ENCODE peak calls at places on chromosomes 6 and 20, in eight cellular contexts. M is upper lobe of left lung, B is WERI-Rb-1, V is AG04450, Z is tibial nerve, F is heart right ventricle, N is fibroblast of lung, L is hepatocyte. I is an unnamed sample.
A peak's percentile ranks its signal among the peaks of the same experiment; 100 is the strongest.

GRCh38 chr6:867378-867777 is 174.4 kb upstream of the EXOC2 start:
- DNase-seq in V (no peak), M (no peak), N (no peak), F (no peak), L (no peak), Z (no peak), B (no peak), I (no peak)

GRCh38 chr6:47153066-47153755 is 111.1 kb upstream of the ADGRF1 start:
- DNase-seq in Z (no peak), F (no peak), L (no peak), B (no peak), N (no peak), M (no peak), V (no peak), I (no peak)

GRCh38 chr20:51022803-51023616 is at the start of gene KCNG1:
- DNase-seq in F (peak; percentile 45), Z (no peak), L (peak; percentile 88), M (peak; percentile 91), V (no peak), B (peak; percentile 17), N (peak; percentile 67), I (no peak)

GRCh38 chr6:75896526-75896925 is 147.5 kb downstream of the MYO6 start:
- DNase-seq in B (no peak), F (no peak), M (no peak), N (no peak), V (no peak), Z (no peak), L (no peak), I (no peak)

GRCh38 chr6:128327890-128328289 is 192.5 kb downstream of the PTPRK start:
- DNase-seq in Z (no peak), V (no peak), N (peak; percentile 53), F (no peak), M (no peak), B (peak; percentile 35), L (peak; percentile 8), I (peak; percentile 29)

GRCh38 chr6:125918230-125918629 is 38.3 kb upstream of the HINT3 start:
- DNase-seq in Z (no peak), N (no peak), L (no peak), B (no peak), V (no peak), F (peak; percentile 8), M (no peak), I (no peak)

GRCh38 chr6:37207903-37208456 is 38.0 kb downstream of the PIM1 start:
- DNase-seq in B (peak; percentile 96), M (no peak), F (peak; percentile 73), L (peak; percentile 84), V (peak; percentile 47), Z (peak; percentile 82), N (peak; percentile 75), I (peak; percentile 87)

GRCh38 chr6:32129297-32130088 is 595 bp downstream of the FKBPL start:
- DNase-seq in Z (peak; percentile 87), V (no peak), L (no peak), M (no peak), B (no peak), F (no peak), N (no peak), I (no peak)

GRCh38 chr6:75402296-75402695 is 91.3 kb downstream of the FILIP1 start:
- DNase-seq in F (peak; percentile 47), Z (no peak), L (no peak), M (no peak), V (no peak), B (no peak), N (peak; percentile 57), I (no peak)

GRCh38 chr6:133701633-133702331 is 187.1 kb upstream of the TCF21 start:
- DNase-seq in F (peak; percentile 32), N (peak; percentile 72), M (no peak), V (no peak), L (peak; percentile 9), B (no peak), Z (no peak), I (no peak)

GRCh38 chr20:25030649-25031026 is 27.3 kb downstream of the ACSS1 start:
- DNase-seq in Z (no peak), V (no peak), B (no peak), L (no peak), M (no peak), F (no peak), N (no peak), I (no peak)

GRCh38 chr6:131937703-131938631 is 13.2 kb downstream of the CCN2 start:
- DNase-seq in B (no peak), N (peak; percentile 93), F (no peak), M (no peak), V (peak; percentile 56), Z (peak; percentile 61), L (no peak), I (no peak)

GRCh38 chr20:32564921-32565734 is 20.0 kb downstream of the NOL4L start:
- DNase-seq in B (no peak), V (no peak), L (no peak), F (peak; percentile 27), M (no peak), Z (peak; percentile 30), N (no peak), I (no peak)

GRCh38 chr20:20843982-20844381 is 131.5 kb upstream of the RALGAPA2 start:
- DNase-seq in Z (no peak), V (no peak), M (no peak), F (no peak), B (no peak), N (no peak), L (peak; percentile 67), I (peak; percentile 33)

GRCh38 chr20:39282619-39283092 is 320.5 kb downstream of the DHX35 start:
- DNase-seq in B (no peak), M (no peak), F (no peak), Z (no peak), N (no peak), V (no peak), L (no peak), I (no peak)

DNA sequence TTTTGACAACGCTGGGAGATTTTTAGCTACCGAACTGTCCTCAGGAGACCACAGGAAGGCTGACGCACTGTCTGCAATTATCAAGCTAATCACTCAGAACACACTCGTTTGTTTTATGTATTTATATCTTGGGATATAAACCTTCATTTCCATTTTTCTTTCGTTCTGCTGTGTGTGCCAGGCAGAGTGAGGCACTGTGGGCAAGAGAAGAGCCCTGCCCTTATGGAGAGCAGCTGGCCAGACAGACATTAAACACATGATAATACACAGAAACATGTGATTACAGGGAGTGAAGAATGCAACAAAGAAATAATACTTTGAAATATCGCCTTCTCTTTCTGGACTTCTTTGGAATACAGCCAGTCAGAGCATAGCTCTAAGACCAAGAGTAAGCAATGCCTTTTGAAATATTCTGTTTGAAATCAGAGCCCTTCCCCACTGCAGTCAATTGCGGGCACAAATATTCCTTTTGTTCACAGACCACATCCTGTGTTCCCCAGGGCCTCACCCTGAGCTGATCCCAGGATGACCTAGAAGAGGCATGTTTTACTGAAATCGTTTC is 96.8 kb downstream of the ANKRD60 start:
- DNase-seq in F (no peak), N (peak; percentile 84), M (no peak), V (no peak), B (peak; percentile 19), Z (no peak), L (no peak), I (no peak)
- H3K27ac ChIP-seq in F (no peak overlapping the region), N (peak overlapping the region; percentile 15), M (peak overlapping the region; percentile 37), V (peak overlapping the region; percentile 11), B (peak overlapping the region; percentile 53), Z (peak overlapping the region; percentile 49), L (peak overlapping the region; percentile 73), I (no peak overlapping the region)

DNA sequence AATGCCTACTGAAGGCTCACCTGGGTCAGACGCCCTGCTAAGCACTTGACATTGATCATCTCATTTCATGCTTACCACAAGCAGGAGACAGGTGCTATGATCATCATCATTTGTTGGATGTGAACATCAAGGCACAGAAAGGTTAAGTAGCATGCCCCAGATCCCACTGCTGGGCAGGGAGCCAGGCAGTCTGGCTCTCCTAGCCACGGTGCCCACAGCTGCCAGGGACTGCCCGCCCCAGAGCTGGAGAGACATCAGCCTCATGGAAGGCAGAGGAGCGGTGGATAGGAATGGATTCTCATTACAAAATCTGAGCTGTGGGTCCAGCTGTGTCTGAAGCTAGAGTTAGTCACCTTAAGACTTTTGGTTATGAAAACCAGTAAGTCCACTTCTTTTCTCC is 3.6 kb downstream of the SULF2 start:
- DNase-seq in M (no peak), L (no peak), F (no peak), N (no peak), Z (no peak), V (no peak), B (no peak), I (no peak)
- H3K4me3 ChIP-seq in M (no peak overlapping the region), L (no peak overlapping the region), F (no peak overlapping the region), N (no peak overlapping the region), Z (no peak overlapping the region), V (no peak overlapping the region), B (no peak overlapping the region), I (no peak overlapping the region)

DNA sequence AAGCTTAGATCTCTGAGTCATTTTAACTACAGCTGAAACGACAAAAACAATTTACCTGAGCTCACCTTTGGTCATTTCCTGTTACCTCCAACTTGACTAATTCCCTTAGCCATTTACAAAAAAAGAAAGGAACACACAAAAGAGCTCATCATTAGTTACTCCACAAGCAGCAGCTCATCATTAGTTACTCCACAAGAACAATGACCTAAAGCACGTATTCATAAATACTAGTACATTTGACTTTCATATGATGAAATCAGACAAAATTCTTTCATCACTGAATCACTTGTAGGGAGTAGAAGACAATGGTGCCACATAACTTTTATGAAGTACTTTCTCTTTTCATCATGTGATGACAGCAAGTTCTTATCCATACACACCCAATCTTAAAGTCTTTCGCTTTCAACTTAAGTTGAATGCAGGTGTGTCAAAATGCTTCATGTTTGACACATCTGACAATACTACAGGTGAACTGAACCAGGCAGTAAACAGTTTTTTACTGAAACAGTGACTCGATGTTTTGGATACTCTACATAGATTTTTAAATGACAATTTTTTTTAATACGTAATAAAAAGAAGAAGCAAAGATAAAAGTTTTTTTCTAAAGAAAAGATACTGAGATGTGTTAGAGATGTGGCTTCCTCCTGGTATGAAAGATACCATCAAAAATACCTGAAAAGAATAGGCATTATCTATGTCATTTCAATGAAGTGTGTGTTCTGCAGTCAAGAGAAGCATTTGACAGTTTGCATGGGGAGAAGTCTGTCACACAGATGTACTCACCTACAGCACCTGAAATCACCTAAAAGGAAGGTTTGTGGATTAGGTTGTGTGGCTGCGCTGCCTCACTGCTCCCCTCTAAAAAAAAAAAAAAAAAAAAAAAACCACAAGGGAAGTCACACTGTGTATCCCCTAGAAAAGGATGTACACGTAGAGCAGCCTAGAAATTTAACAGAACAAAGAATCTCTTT is 109.1 kb downstream of the PRDM1 start:
- DNase-seq in B (no peak), V (no peak), N (peak; percentile 74), M (no peak), F (no peak), L (no peak), Z (no peak), I (no peak)
- H3K27ac ChIP-seq in B (no peak overlapping the region), V (no peak overlapping the region), N (no peak overlapping the region), M (no peak overlapping the region), F (no peak overlapping the region), L (no peak overlapping the region), Z (no peak overlapping the region), I (no peak overlapping the region)

GRCh38 chr6:109760208-109760607 is 69.1 kb downstream of the FIG4 start:
- DNase-seq in Z (no peak), F (no peak), M (no peak), V (no peak), L (no peak), B (no peak), N (no peak), I (no peak)
- H3K4me3 ChIP-seq in Z (no peak overlapping the region), F (no peak overlapping the region), M (no peak overlapping the region), V (no peak overlapping the region), L (no peak overlapping the region), B (no peak overlapping the region), N (no peak overlapping the region), I (no peak overlapping the region)

I was measured in iPS DF 6.9.